ENCODE peak calls at places on chromosomes 5 and 9, in nine cellular contexts. P is iPS-NIHi11, T is sigmoid colon, K is T-helper 9 cell, S is heart right ventricle, Z is A172, M is COR-L47, H is stomach, R is myocyte. Y is an unnamed sample.

GRCh38 chr5:165805756-165806155 is 2300.3 kb downstream of the MAT2B start:
- DNase-seq in P (peak; percentile 26), Z (peak; percentile 4), K (no peak), S (no peak), H (no peak), T (no peak), M (no peak), R (no peak), Y (no peak)

GRCh38 chr9:36191290-36191645 is 547 bp downstream of the CLTA start:
- DNase-seq in Z (peak; percentile 23), S (no peak), M (no peak), P (peak; percentile 42), H (peak; percentile 35), K (peak; percentile 37), T (peak; percentile 72), R (no peak), Y (no peak)

GRCh38 chr5:6365142-6365976 is 13.0 kb downstream of the MED10 start:
- DNase-seq in K (no peak), P (no peak), S (no peak), H (peak; percentile 16), R (peak; percentile 13), Z (peak; percentile 82), T (no peak), M (no peak), Y (no peak)

GRCh38 chr9:25742241-25742640 is 64.0 kb upstream of the TUSC1 start:
- DNase-seq in M (peak; percentile 1), Z (no peak), P (no peak), H (no peak), K (no peak), R (no peak), T (no peak), S (no peak), Y (no peak)

GRCh38 chr9:84121991-84122523 is 141.5 kb downstream of the RMI1 start:
- DNase-seq in H (no peak), P (no peak), T (no peak), K (no peak), Z (peak; percentile 28), S (no peak), R (peak; percentile 83), M (peak; percentile 64), Y (no peak)

GRCh38 chr5:89336111-89336510 is 453.1 kb upstream of the MEF2C start:
- DNase-seq in H (no peak), S (no peak), T (no peak), M (no peak), P (no peak), K (no peak), R (no peak), Z (no peak), Y (no peak)

GRCh38 chr9:38101423-38101822 is 32.4 kb upstream of the SHB start:
- DNase-seq in M (no peak), R (no peak), H (no peak), T (no peak), P (no peak), Z (no peak), K (no peak), S (no peak), Y (no peak)

GRCh38 chr9:87792831-87793288 is 66.9 kb downstream of the CTSL start:
- DNase-seq in P (peak; percentile 28), S (peak; percentile 68), Z (peak; percentile 99), K (no peak), M (no peak), H (peak; percentile 40), R (peak; percentile 28), T (peak; percentile 90), Y (no peak)